ENCODE peak calls at places on chromosome 15, in ten cellular contexts. R is vagina; S is CD8-positive, alpha-beta T cell; A is osteoblast; Z is heart right ventricle; E is colonic mucosa; T is kidney epithelial cell; Y is tibial nerve; I is spleen; L is adrenal gland. U is an unnamed sample. For H3K36me3, the result is how much of the 10 kb centered on the place peaks cover.

GRCh38 chr15:51647128-51647562 is 24.6 kb upstream of the DMXL2 start:
- DNase-seq in R (no peak), S (no peak), A (no peak), Z (peak), E (peak), T (peak), Y (peak), I (no peak), L (peak), U (no peak)

GRCh38 chr15:66707310-66708160 is 5.5 kb downstream of the SMAD6 start:
- DNase-seq in R (no peak), S (no peak), A (peak), Z (no peak), E (peak), T (no peak), Y (no peak), I (no peak), L (no peak), U (no peak)

GRCh38 chr15:71052356-71052755 is 62.9 kb upstream of the THSD4 start:
- DNase-seq in R (no peak), S (no peak), A (peak), Z (no peak), E (no peak), T (no peak), Y (no peak), I (no peak), L (no peak), U (no peak)

GRCh38 chr15:90864507-90864906 is 3.9 kb upstream of the FURIN start:
- DNase-seq in R (no peak), S (no peak), A (no peak), Z (no peak), E (no peak), T (no peak), Y (no peak), I (no peak), L (no peak), U (no peak)

GRCh38 chr15:37765809-37766208 is 168.6 kb upstream of the TMCO5A start:
- DNase-seq in R (no peak), S (no peak), A (no peak), Z (no peak), E (peak), T (no peak), Y (no peak), I (no peak), L (no peak), U (no peak)

GRCh38 chr15:28004143-28005003 is 94.7 kb downstream of the OCA2 start:
- DNase-seq in R (no peak), S (no peak), A (peak), Z (no peak), E (peak), T (no peak), Y (no peak), I (peak), L (no peak), U (no peak)

GRCh38 chr15:34886134-34886533 is 83.4 kb downstream of the AQR start:
- DNase-seq in R (no peak), S (no peak), A (peak), Z (no peak), E (no peak), T (no peak), Y (no peak), I (no peak), L (no peak), U (no peak)

GRCh38 chr15:60297047-60297446 is 100.7 kb downstream of the ANXA2 start:
- DNase-seq in R (no peak), S (no peak), A (no peak), Z (no peak), E (no peak), T (no peak), Y (no peak), I (no peak), L (no peak), U (peak)

GRCh38 chr15:56832125-56832524 is 86.3 kb upstream of the TCF12 start:
- DNase-seq in R (no peak), S (no peak), A (no peak), Z (peak), E (peak), T (no peak), Y (no peak), I (no peak), L (peak), U (no peak)

GRCh38 chr15:38745136-38745535 is 180.5 kb upstream of the RASGRP1 start:
- DNase-seq in R (no peak), S (no peak), A (no peak), Z (no peak), E (no peak), T (no peak), Y (no peak), I (no peak), L (no peak), U (no peak)

GRCh38 chr15:51075364-51075763 is 19.3 kb downstream of the TNFAIP8L3 start:
- DNase-seq in R (no peak), S (no peak), A (no peak), Z (peak), E (no peak), T (no peak), Y (no peak), I (no peak), L (no peak), U (no peak)

GRCh38 chr15:41079717-41080116 is 36.4 kb downstream of the INO80 start:
- DNase-seq in R (no peak), S (no peak), A (no peak), Z (no peak), E (no peak), T (peak), Y (no peak), I (peak), L (no peak), U (no peak)

GRCh38 chr15:74201656-74202420 is 749 bp downstream of the STRA6 start:
- DNase-seq in R (no peak), S (no peak), A (peak), Z (no peak), E (no peak), T (no peak), Y (no peak), I (no peak), L (no peak), U (no peak)

GRCh38 chr15:67010898-67011619 is 54.3 kb upstream of the SMAD3 start:
- DNase-seq in R (no peak), S (no peak), A (no peak), Z (no peak), E (no peak), T (no peak), Y (no peak), I (no peak), L (no peak), U (no peak)

GRCh38 chr15:63203451-63204090 is 14.2 kb downstream of the RAB8B start:
- DNase-seq in R (no peak), S (peak), A (peak), Z (no peak), E (no peak), T (no peak), Y (no peak), I (no peak), L (no peak), U (peak)

GRCh38 chr15:63601026-63601726 is 4.0 kb downstream of the FBXL22 start:
- DNase-seq in R (no peak), S (peak), A (peak), Z (no peak), E (peak), T (no peak), Y (no peak), I (peak), L (peak), U (no peak)

GRCh38 chr15:51558421-51558820 is 64.2 kb downstream of the DMXL2 start:
- DNase-seq in R (no peak), S (no peak), A (no peak), Z (no peak), E (no peak), T (no peak), Y (no peak), I (no peak), L (no peak), U (no peak)

GRCh38 chr15:60589253-60589652 is 110.3 kb upstream of the ICE2 start:
- DNase-seq in R (no peak), S (no peak), A (no peak), Z (no peak), E (no peak), T (no peak), Y (no peak), I (no peak), L (no peak), U (no peak)

GRCh38 chr15:40291088-40291574 is 8.3 kb upstream of the ANKRD63 start:
- DNase-seq in R (no peak), S (no peak), A (peak), Z (no peak), E (peak), T (no peak), Y (no peak), I (peak), L (peak), U (no peak)

GRCh38 chr15:48680841-48681240 is 35.3 kb upstream of the FBN1 start:
- DNase-seq in R (no peak), S (no peak), A (no peak), Z (no peak), E (no peak), T (no peak), Y (no peak), I (no peak), L (no peak), U (no peak)

GRCh38 chr15:60804986-60805949 is 326.3 kb upstream of the ICE2 start:
- DNase-seq in R (no peak), S (no peak), A (peak), Z (peak), E (no peak), T (no peak), Y (no peak), I (no peak), L (peak), U (no peak)

GRCh38 chr15:84868037-84868880 is 16.2 kb upstream of the SLC28A1 start:
- DNase-seq in R (no peak), S (no peak), A (no peak), Z (no peak), E (no peak), T (no peak), Y (no peak), I (no peak), L (no peak), U (no peak)

GRCh38 chr15:58228708-58229107 is 90.5 kb downstream of the AQP9 start:
- DNase-seq in R (no peak), S (no peak), A (no peak), Z (peak), E (no peak), T (peak), Y (no peak), I (no peak), L (no peak), U (no peak)

GRCh38 chr15:98174286-98174685 is 213.8 kb downstream of the ARRDC4 start:
- DNase-seq in R (no peak), S (no peak), A (no peak), Z (no peak), E (no peak), T (no peak), Y (no peak), I (no peak), L (no peak), U (no peak)

GRCh38 chr15:64895285-64896065 is 16.2 kb upstream of the ANKDD1A start:
- DNase-seq in R (no peak), S (no peak), A (no peak), Z (peak), E (no peak), T (no peak), Y (no peak), I (no peak), L (peak), U (peak)

GRCh38 chr15:98713585-98714001 is 65.3 kb downstream of the IGF1R start:
- DNase-seq in R (no peak), S (no peak), A (peak), Z (no peak), E (peak), T (no peak), Y (no peak), I (no peak), L (no peak), U (no peak)

GRCh38 chr15:73818308-73818985 is 54.9 kb upstream of the TBC1D21 start:
- DNase-seq in R (no peak), S (no peak), A (no peak), Z (no peak), E (no peak), T (no peak), Y (no peak), I (peak), L (no peak), U (no peak)

GRCh38 chr15:31332020-31332680 is 5.5 kb downstream of the KLF13 start:
- DNase-seq in R (no peak), S (no peak), A (peak), Z (no peak), E (no peak), T (no peak), Y (no peak), I (peak), L (no peak), U (no peak)

GRCh38 chr15:66071621-66072295 is 181.8 kb downstream of the MEGF11 start:
- DNase-seq in R (no peak), S (no peak), A (no peak), Z (no peak), E (no peak), T (no peak), Y (no peak), I (no peak), L (no peak), U (no peak)

GRCh38 chr15:63243101-63243500 is 34.3 kb upstream of the APH1B start:
- DNase-seq in R (no peak), S (no peak), A (no peak), Z (no peak), E (no peak), T (no peak), Y (no peak), I (no peak), L (no peak), U (no peak)

GRCh38 chr15:52439470-52439869 is 89.2 kb downstream of the MYO5A start:
- DNase-seq in R (no peak), S (no peak), A (no peak), Z (no peak), E (no peak), T (no peak), Y (no peak), I (no peak), L (no peak), U (no peak)

GRCh38 chr15:25183581-25184330 is 229.0 kb downstream of the SNRPN start:
- DNase-seq in R (no peak), S (no peak), A (peak), Z (no peak), E (no peak), T (no peak), Y (no peak), I (peak), L (peak), U (no peak)

GRCh38 chr15:68587769-68588385 is 9.1 kb downstream of the CORO2B start:
- DNase-seq in R (no peak), S (no peak), A (peak), Z (no peak), E (no peak), T (no peak), Y (no peak), I (peak), L (no peak), U (no peak)

GRCh38 chr15:64897345-64897985 is 14.2 kb upstream of the ANKDD1A start:
- DNase-seq in R (no peak), S (no peak), A (no peak), Z (peak), E (no peak), T (no peak), Y (no peak), I (peak), L (peak), U (no peak)

GRCh38 chr15:55322452-55322851 is 3.4 kb downstream of the PIGB start:
- DNase-seq in R (no peak), S (no peak), A (no peak), Z (no peak), E (no peak), T (no peak), Y (no peak), I (no peak), L (no peak), U (no peak)

GRCh38 chr15:55327392-55327791 is 8.4 kb downstream of the PIGB start:
- DNase-seq in R (no peak), S (no peak), A (no peak), Z (no peak), E (no peak), T (no peak), Y (no peak), I (no peak), L (no peak), U (no peak)
- TF ChIP-seq CTCF in R (no peak), S (no peak), A (no peak), Z (no peak), E (no peak), T (no peak), Y (no peak), I (no peak), L (no peak), U (no peak)

DNA sequence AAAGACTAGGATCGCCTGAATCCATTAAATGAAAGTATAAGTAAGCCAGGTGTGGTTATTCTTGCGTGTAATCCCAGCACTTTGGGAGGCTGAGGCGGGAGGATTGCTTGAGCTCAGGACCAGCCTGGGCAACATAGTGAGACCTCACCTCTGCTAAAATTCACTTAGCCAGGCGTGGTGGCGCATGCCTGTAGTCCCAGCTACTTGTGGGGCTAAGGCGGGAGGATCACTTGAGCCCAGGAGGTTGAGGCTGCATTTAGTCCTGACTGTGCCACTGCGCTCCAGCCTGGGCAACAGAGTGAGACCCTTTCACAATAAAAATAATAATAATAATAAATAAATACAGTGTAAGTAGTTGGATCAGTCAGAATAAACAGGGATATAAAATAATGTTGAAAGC is 25.5 kb upstream of the HYKK start:
- DNase-seq in R (no peak), S (no peak), A (no peak), Z (no peak), E (no peak), T (no peak), Y (no peak), I (no peak), L (no peak), U (no peak)
- H3K36me3 ChIP-seq in R (under half), S (under half), A (half or more), Z (half or more), E (under half), T (under half), Y (under half), I (half or more), L (under half), U (under half)

GRCh38 chr15:89839424-89839823 is 24.8 kb upstream of the ANPEP start:
- DNase-seq in R (no peak), S (no peak), A (no peak), Z (no peak), E (no peak), T (no peak), Y (no peak), I (no peak), L (no peak), U (no peak)

GRCh38 chr15:89847101-89847500 is 32.4 kb upstream of the ANPEP start:
- DNase-seq in R (no peak), S (no peak), A (no peak), Z (no peak), E (no peak), T (no peak), Y (no peak), I (no peak), L (no peak), U (no peak)

GRCh38 chr15:89841306-89841705 is 26.7 kb upstream of the ANPEP start:
- DNase-seq in R (no peak), S (no peak), A (no peak), Z (no peak), E (no peak), T (no peak), Y (no peak), I (no peak), L (no peak), U (no peak)

DNA sequence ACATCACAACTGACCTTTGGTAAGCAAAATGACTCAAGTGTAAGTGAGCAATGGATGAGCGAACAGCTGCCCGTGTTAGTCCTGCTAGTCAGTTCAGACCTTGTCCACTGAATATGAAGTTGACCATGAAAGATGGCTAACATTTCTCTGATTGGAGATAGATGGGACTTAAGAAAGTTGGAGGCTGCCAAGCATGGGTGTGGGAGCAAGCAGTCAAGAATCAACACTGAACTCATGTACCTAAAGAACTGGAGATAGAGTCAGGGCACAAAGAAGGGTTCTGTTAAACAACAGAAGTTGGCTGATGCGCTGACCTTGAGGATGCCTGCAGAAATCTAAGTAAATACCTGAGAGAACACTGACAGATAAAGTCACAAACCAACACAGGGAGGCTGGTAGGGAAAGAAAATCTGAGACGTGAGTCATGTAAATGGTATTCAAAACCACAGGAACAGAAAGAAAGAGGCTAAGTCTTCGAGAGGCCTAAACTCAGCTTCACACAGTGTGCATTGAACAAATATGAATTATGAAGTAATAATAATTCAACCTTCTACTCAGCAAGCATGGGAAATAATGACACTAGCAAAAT is 30.7 kb upstream of the ANPEP start:
- DNase-seq in R (no peak), S (no peak), A (peak), Z (no peak), E (no peak), T (no peak), Y (no peak), I (no peak), L (peak), U (no peak)
- H3K4me3 ChIP-seq in R (no peak), S (no peak), A (no peak), Z (no peak), E (no peak), T (no peak), Y (no peak), I (no peak), L (no peak), U (no peak)

GRCh38 chr15:43209059-43209824 is 11.6 kb downstream of the EPB42 start:
- DNase-seq in R (no peak), S (no peak), A (no peak), Z (no peak), E (no peak), T (no peak), Y (no peak), I (no peak), L (no peak), U (no peak)
- TF ChIP-seq CTCF in R (no peak), S (no peak), A (peak), Z (no peak), E (no peak), T (no peak), Y (no peak), I (no peak), L (no peak), U (peak)

GRCh38 chr15:92122259-92122658 is 268.8 kb downstream of the SLCO3A1 start:
- DNase-seq in R (no peak), S (no peak), A (no peak), Z (no peak), E (no peak), T (no peak), Y (no peak), I (no peak), L (no peak), U (no peak)
- H3K36me3 ChIP-seq in R (under half), S (under half), A (under half), Z (half or more), E (under half), T (under half), Y (under half), I (under half), L (under half), U (under half)

DNA sequence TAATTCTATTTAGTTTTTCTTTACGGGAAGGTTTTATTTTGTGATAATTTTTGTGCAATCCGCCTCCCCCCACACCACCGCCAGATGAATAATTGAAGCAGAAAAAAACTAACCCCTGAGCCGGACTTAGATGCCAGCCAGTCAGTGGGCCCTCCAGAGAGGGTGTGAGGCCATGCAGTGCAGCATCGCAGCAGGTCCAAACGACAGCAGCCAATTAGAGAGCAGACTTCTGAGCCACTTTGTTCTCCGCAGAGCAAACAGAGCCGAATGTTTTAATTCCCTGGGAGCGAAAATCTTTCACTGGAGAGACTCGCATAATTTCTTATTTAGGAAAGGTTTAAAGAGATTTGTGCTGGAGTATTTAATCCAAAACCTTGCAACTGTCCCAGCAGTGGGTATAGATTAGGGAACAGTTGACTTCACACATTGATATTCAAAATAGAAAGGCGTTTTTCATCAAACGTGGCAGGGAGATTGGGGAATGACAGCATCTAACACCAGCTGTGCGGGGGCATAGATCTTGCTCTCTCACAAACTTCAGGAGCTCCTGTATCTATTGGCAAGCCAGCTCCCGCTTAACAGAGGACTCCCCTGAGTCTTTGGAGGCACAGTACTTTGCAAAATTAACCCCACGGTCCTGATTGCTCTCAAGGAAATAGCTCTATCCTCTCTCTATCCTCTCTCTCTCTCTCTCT is 168.1 kb downstream of the MEX3B start:
- DNase-seq in R (no peak), S (no peak), A (no peak), Z (no peak), E (no peak), T (no peak), Y (no peak), I (no peak), L (no peak), U (no peak)
- H3K4me3 ChIP-seq in R (no peak), S (no peak), A (no peak), Z (no peak), E (no peak), T (no peak), Y (no peak), I (no peak), L (no peak), U (no peak)

DNA sequence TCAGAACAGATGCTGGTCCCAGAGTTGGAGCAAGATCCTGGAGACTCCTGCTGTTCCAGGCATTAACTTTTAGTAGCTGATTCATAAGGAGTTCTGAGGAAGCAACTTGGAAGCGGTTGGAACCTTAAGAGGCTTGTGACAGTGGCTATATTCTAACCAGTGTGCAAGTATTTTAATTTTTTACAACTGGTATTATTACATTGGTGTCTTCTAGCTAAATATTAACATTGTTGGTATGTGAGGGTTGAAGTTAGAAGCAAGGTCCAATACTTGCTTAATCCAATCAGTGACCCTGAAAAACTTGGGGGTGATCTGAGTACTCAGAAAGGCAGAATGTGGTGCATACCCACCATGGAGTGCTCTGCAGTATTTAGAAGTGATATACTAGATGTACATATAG is 1.6 kb upstream of the OR4F15 start:
- DNase-seq in R (no peak), S (no peak), A (no peak), Z (no peak), E (no peak), T (no peak), Y (no peak), I (no peak), L (no peak), U (no peak)
- TF ChIP-seq CTCF in R (no peak), S (no peak), A (no peak), Z (no peak), E (no peak), T (no peak), Y (no peak), I (no peak), L (no peak), U (no peak)